ENCODE peak calls at places on chromosomes 13 and 19, in five cellular contexts. H is breast epithelium, P is body of pancreas, L is astrocyte of the spinal cord, K is heart left ventricle. G is an unnamed sample.

GRCh38 chr19:51064534-51065220 is at the start of gene KLK13:
- DNase-seq in L (no peak), P (peak), K (peak), H (no peak), G (no peak)

GRCh38 chr13:40517486-40518311 is 148.7 kb downstream of the FOXO1 start:
- DNase-seq in P (no peak), K (no peak), L (no peak), H (no peak), G (no peak)

GRCh38 chr13:103935117-103935516 is 868.9 kb upstream of the SLC10A2 start:
- DNase-seq in L (no peak), P (no peak), H (no peak), K (no peak), G (no peak)

GRCh38 chr13:99690426-99691189 is 189.3 kb downstream of the TM9SF2 start:
- DNase-seq in P (no peak), L (no peak), H (no peak), K (no peak), G (no peak)

GRCh38 chr19:4503224-4504170 is 14.8 kb downstream of the PLIN4 start:
- DNase-seq in P (no peak), L (no peak), H (no peak), K (no peak), G (no peak)

GRCh38 chr19:17605761-17606745 is 50.6 kb downstream of the COLGALT1 start:
- DNase-seq in L (peak), H (no peak), K (peak), P (peak), G (no peak)

GRCh38 chr19:55249841-55250240 is 9.0 kb downstream of the PPP6R1 start:
- DNase-seq in K (no peak), H (no peak), P (no peak), L (no peak), G (no peak)

GRCh38 chr19:50922316-50922853 is 11.2 kb upstream of the KLK4 start:
- DNase-seq in L (peak), P (peak), K (peak), H (peak), G (peak)

GRCh38 chr13:36154567-36155231 is 23.5 kb upstream of the DCLK1 start:
- DNase-seq in L (peak), K (peak), P (no peak), H (no peak), G (no peak)

GRCh38 chr19:8506402-8506957 is 4.0 kb upstream of the PRAM1 start:
- DNase-seq in K (no peak), H (no peak), L (no peak), P (peak), G (no peak)

GRCh38 chr19:53308339-53308811 is 25.2 kb upstream of the ZNF845 start:
- DNase-seq in H (no peak), K (no peak), L (no peak), P (peak), G (no peak)

GRCh38 chr13:110676511-110677204 is 29.3 kb downstream of the CARS2 start:
- DNase-seq in P (peak), K (no peak), L (no peak), H (no peak), G (no peak)

GRCh38 chr13:110681868-110682550 is 23.9 kb downstream of the CARS2 start:
- DNase-seq in L (no peak), H (no peak), K (no peak), P (no peak), G (no peak)

GRCh38 chr13:110680852-110681251 is 25.1 kb downstream of the CARS2 start:
- DNase-seq in P (no peak), K (no peak), L (no peak), H (no peak), G (peak)

GRCh38 chr13:110676057-110676510 is 29.8 kb downstream of the CARS2 start:
- DNase-seq in H (no peak), L (no peak), P (no peak), K (no peak), G (no peak)

GRCh38 chr13:110677731-110678545 is 28.0 kb downstream of the CARS2 start:
- DNase-seq in K (no peak), P (no peak), L (peak), H (no peak), G (no peak)
- TF ChIP-seq CTCF in K (no peak), P (no peak), L (no peak), H (no peak), G (no peak)

GRCh38 chr19:48445606-48446481 is at the start of gene GRWD1:
- DNase-seq in P (peak), L (peak), K (peak), H (peak), G (peak)
- TF ChIP-seq CTCF in P (no peak), L (peak), K (no peak), H (no peak), G (peak)

GRCh38 chr19:43575156-43575950 is at the start of the genes PINLYP and XRCC1:
- DNase-seq in P (peak), H (peak), K (peak), L (peak), G (peak)

GRCh38 chr19:43572172-43572588 is 3.1 kb downstream of the XRCC1 start:
- DNase-seq in P (no peak), L (no peak), H (no peak), K (no peak), G (no peak)

GRCh38 chr19:43564800-43565199 is 10.5 kb downstream of the XRCC1 start:
- DNase-seq in K (no peak), H (no peak), P (no peak), L (no peak), G (no peak)

GRCh38 chr19:43574424-43575155 is 737 bp downstream of the XRCC1 start:
- DNase-seq in P (no peak), K (no peak), H (no peak), L (peak), G (no peak)

GRCh38 chr19:43570174-43570791 is 5.0 kb downstream of the XRCC1 start:
- DNase-seq in P (no peak), H (no peak), L (no peak), K (no peak), G (no peak)
- TF ChIP-seq CTCF in P (no peak), H (no peak), L (no peak), K (no peak), G (no peak)

GRCh38 chr13:38872693-38873092 is 117.9 kb downstream of the STOML3 start:
- DNase-seq in P (peak), K (no peak), L (peak), H (no peak), G (no peak)
- TF ChIP-seq CTCF in P (peak), K (peak), L (peak), H (no peak), G (peak)

DNA sequence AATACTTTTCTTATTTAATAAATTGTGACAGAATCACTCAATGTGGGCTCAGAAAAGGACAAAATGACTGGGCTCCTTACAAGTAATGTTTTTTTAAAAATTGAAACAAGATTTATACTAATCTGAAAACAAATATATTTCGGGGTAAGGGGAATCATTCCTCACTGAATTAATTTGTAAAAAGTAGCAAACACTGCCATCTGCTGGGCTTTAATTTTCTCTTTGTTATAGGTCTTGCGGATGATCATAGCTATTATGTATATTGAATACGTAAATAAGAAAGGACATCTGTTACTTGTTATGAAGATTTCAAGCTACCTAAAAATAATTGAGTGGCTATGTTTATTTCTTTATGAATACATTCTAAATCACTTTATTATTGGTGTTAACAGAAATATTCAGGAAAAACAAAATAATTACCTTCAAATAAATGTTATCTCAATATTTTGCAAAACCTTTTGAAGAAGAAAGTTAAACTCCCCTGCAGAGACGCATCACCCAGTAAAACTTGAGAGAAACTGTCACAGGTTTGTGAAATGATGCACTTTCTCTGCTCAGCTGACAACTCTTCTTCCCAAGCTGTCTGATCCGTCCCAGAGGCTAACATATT is 17.8 kb upstream of the ENOX1 start:
- DNase-seq in H (no peak), L (peak), K (no peak), P (no peak), G (peak)
- TF ChIP-seq CTCF in H (no peak), L (peak), K (peak), P (peak), G (peak)

GRCh38 chr19:30228113-30228725 is 144.0 kb upstream of the ZNF536 start:
- DNase-seq in P (no peak), L (no peak), H (no peak), K (no peak), G (no peak)

GRCh38 chr19:30228726-30229523 is 143.3 kb upstream of the ZNF536 start:
- DNase-seq in L (no peak), H (no peak), P (no peak), K (no peak), G (no peak)

GRCh38 chr19:30226464-30227070 is 145.6 kb upstream of the ZNF536 start:
- DNase-seq in L (no peak), P (no peak), K (no peak), H (no peak), G (no peak)

GRCh38 chr19:30227071-30227621 is 145.0 kb upstream of the ZNF536 start:
- DNase-seq in K (no peak), H (no peak), L (no peak), P (peak), G (no peak)

DNA sequence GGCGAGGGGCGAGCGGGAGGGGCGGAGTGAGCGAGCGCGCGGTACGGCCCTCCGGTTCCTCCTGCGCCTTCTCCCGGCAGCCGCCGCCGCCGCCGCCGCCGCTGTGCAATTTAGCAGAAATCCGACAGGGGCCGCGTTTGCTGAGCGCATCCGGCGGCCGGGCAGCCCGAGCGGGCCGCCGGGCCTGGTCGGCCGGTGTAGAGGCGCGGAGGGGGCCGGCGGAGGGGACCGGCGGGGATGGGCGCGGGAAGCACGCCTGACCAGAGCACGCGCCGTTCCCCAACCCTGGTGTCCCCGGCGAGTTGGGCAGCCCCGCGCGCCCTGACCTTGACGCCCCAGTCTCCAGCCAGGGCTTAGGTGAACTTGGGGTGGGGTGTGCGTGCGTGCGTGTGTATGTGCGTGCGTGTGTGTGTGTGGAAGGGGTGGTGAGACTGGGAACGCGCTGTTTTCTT is 144.5 kb upstream of the ZNF536 start:
- DNase-seq in K (peak), P (peak), H (peak), L (peak), G (peak)
- TF ChIP-seq CTCF in K (peak), P (peak), H (no peak), L (peak), G (peak)

GRCh38 chr13:41596190-41596589 is 138.8 kb downstream of the RGCC start:
- DNase-seq in P (no peak), K (no peak), H (no peak), L (no peak), G (no peak)
- TF ChIP-seq CTCF in P (no peak), K (no peak), H (no peak), L (peak), G (peak)

DNA sequence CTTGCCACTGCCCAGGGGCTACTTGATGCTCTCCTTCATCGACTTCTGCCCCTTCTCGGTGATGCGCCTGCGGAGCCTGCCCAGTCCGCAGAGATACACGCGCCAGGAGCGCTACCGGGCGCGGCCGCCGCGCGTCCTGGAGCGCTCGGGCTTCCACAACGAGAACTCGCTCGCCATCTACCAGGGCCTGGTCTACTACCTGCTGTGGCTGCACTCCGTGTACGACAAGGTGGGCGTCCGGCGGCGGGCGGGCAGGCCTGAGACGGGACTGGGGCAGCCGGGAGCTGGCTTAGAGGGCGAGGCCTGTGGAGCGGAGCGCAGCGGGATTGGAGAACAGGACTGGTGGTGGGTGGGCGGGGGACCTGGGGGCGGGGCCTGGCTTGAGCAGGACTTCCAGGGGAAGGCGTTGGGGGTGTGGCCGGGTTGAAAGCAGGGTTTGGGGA is 12.7 kb upstream of the PSMD8 start:
- DNase-seq in L (peak), H (peak), K (peak), P (peak), G (peak)
- TF ChIP-seq CTCF in L (peak), H (no peak), K (no peak), P (peak), G (no peak)

G was measured in HFFc6.